ENCODE peak calls at places on chromosomes 7 and 10, in five cellular contexts. U is right lobe of liver, Y is body of pancreas, O is lung, R is HepG2. A is an unnamed sample. For H3K9me3 and H3K36me3, the result is how much of the 10 kb centered on the place peaks cover.

GRCh38 chr10:75210193-75211006 is at the start of gene VDAC2:
- DNase-seq in U (peak), Y (peak), O (peak), R (peak), A (peak)

GRCh38 chr10:121804460-121804859 is 123.4 kb downstream of the ATE1 start:
- DNase-seq in U (no peak), Y (no peak), O (no peak), R (no peak), A (no peak)

GRCh38 chr7:132755538-132756481 is 179.5 kb upstream of the PLXNA4 start:
- DNase-seq in U (no peak), Y (peak), O (no peak), R (no peak), A (no peak)

GRCh38 chr10:95314519-95314918 is 23.7 kb upstream of the PDLIM1 start:
- DNase-seq in U (no peak), Y (no peak), O (peak), R (no peak), A (no peak)

GRCh38 chr10:73512207-73512743 is 16.5 kb upstream of the PPP3CB start:
- DNase-seq in U (no peak), Y (no peak), O (no peak), R (no peak), A (no peak)

GRCh38 chr10:271201-271600 is 135.9 kb downstream of the ZMYND11 start:
- DNase-seq in U (no peak), Y (no peak), O (no peak), R (no peak), A (no peak)

GRCh38 chr10:78502208-78502943 is 468.7 kb downstream of the RPS24 start:
- DNase-seq in U (no peak), Y (no peak), O (no peak), R (peak), A (no peak)

GRCh38 chr10:22986771-22987542 is 59.1 kb downstream of the ARMC3 start:
- DNase-seq in U (no peak), Y (no peak), O (no peak), R (peak), A (no peak)

GRCh38 chr7:143384148-143384547 is 3.0 kb downstream of the ZYX start:
- DNase-seq in U (no peak), Y (no peak), O (no peak), R (no peak), A (no peak)

GRCh38 chr10:35191523-35191922 is 64.9 kb downstream of the CREM start:
- DNase-seq in U (peak), Y (no peak), O (no peak), R (no peak), A (peak)

GRCh38 chr10:30850776-30851175 is 180.9 kb downstream of the ZNF438 start:
- DNase-seq in U (no peak), Y (no peak), O (no peak), R (no peak), A (no peak)

GRCh38 chr7:43891069-43891955 is 15.1 kb downstream of the URGCP start:
- DNase-seq in U (no peak), Y (no peak), O (no peak), R (no peak), A (no peak)

GRCh38 chr7:4175346-4175973 is 506.6 kb upstream of the FOXK1 start:
- DNase-seq in U (no peak), Y (no peak), O (no peak), R (no peak), A (no peak)

GRCh38 chr10:89915021-89915420 is 213.6 kb downstream of the KIF20B start:
- DNase-seq in U (no peak), Y (no peak), O (no peak), R (no peak), A (no peak)

GRCh38 chr10:44012921-44013320 is 364.2 kb upstream of the ZNF32 start:
- DNase-seq in U (no peak), Y (no peak), O (no peak), R (no peak), A (no peak)

GRCh38 chr10:105969884-105970377 is 1194.6 kb downstream of the SORCS1 start:
- DNase-seq in U (no peak), Y (no peak), O (no peak), R (no peak), A (no peak)

GRCh38 chr7:52080493-52080892 is 763.9 kb upstream of the COBL start:
- DNase-seq in U (no peak), Y (no peak), O (no peak), R (no peak), A (no peak)
- H3K9me3 ChIP-seq in U (under half), Y (under half), O (under half), R (under half), A (under half)

GRCh38 chr7:12373580-12374263 is 29.9 kb downstream of the VWDE start:
- DNase-seq in U (no peak), Y (no peak), O (no peak), R (no peak), A (no peak)

DNA sequence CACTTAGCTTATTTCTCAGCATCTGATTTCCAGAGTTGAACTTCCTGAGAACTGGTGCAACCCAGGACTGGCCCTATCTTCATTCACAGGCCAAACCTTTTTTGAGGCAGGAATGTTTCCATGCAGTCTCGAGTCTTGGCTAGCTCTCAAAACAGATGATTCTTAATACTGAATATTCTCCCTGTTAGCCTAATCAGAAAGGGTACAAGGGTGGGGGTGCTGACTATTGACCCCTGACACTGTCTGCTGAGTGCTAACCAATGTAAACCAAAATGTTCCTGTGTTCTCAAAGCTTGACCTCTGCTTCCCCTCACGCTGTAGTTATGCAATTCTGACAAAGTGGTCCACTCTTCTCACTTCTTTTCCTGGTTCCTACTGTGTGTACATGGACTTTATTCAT is 25.3 kb downstream of the VWDE start:
- DNase-seq in U (no peak), Y (no peak), O (no peak), R (no peak), A (no peak)
- H3K36me3 ChIP-seq in U (under half), Y (under half), O (under half), R (under half), A (under half)

DNA sequence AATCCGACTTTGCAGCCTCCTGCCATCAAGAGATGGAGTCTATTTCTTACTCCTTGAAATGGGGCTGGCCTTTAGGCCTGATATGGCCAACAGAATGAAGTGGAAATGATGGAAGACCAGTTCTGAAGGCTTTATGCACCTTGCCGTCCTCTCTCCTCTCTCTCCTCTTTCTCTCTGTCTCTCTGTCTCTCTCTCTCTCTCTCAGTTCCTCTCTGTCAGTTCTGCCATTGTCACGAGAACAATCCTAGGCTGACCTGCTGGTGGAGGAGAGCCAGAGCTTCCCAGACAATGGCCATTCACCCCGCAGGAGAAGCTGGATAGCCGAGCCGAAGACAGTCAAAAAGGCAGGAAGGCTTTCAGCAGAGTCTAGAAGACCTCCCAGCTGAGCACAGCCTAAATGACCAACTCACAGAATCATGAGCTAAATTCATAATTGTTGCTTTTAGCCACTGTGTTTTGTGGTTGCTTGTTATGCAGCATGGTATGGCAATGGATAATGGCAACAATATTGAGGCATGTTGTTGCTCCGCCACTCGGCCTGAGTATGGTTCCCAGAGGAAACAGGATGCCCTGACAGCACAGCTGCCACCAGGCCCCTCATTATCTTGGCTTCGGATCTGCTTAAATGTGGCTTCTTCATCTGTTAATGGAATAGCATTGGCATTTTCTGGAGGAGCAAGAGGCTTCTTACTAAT is 35.5 kb downstream of the FRMPD2 start:
- DNase-seq in U (no peak), Y (no peak), O (no peak), R (no peak), A (no peak)
- H3K9me3 ChIP-seq in U (under half), Y (under half), O (under half), R (under half), A (under half)

GRCh38 chr7:134302120-134302519 is 14.6 kb downstream of the SLC35B4 start:
- DNase-seq in U (no peak), Y (no peak), O (no peak), R (no peak), A (no peak)

GRCh38 chr7:134298902-134299683 is 17.6 kb downstream of the SLC35B4 start:
- DNase-seq in U (peak), Y (no peak), O (no peak), R (no peak), A (peak)

GRCh38 chr7:134293029-134293740 is 23.5 kb downstream of the SLC35B4 start:
- DNase-seq in U (peak), Y (no peak), O (no peak), R (peak), A (no peak)

GRCh38 chr7:134300988-134301387 is 15.7 kb downstream of the SLC35B4 start:
- DNase-seq in U (no peak), Y (no peak), O (no peak), R (no peak), A (no peak)

GRCh38 chr7:134297489-134297888 is 19.2 kb downstream of the SLC35B4 start:
- DNase-seq in U (no peak), Y (no peak), O (no peak), R (no peak), A (no peak)
- H3K36me3 ChIP-seq in U (under half), Y (under half), O (under half), R (under half), A (under half)

GRCh38 chr7:139116999-139117398 is 7.5 kb upstream of the ZC3HAV1 start:
- DNase-seq in U (no peak), Y (no peak), O (no peak), R (peak), A (no peak)

GRCh38 chr7:139117599-139118233 is 8.2 kb upstream of the ZC3HAV1 start:
- DNase-seq in U (no peak), Y (no peak), O (no peak), R (no peak), A (no peak)

GRCh38 chr7:139118234-139118802 is 8.8 kb upstream of the ZC3HAV1 start:
- DNase-seq in U (no peak), Y (peak), O (no peak), R (peak), A (no peak)

GRCh38 chr7:139119486-139119849 is 9.9 kb upstream of the ZC3HAV1 start:
- DNase-seq in U (no peak), Y (no peak), O (no peak), R (no peak), A (no peak)

GRCh38 chr7:139118803-139119485 is 9.4 kb upstream of the ZC3HAV1 start:
- DNase-seq in U (no peak), Y (no peak), O (no peak), R (no peak), A (peak)
- H3K9me3 ChIP-seq in U (under half), Y (under half), O (under half), R (under half), A (under half)

DNA sequence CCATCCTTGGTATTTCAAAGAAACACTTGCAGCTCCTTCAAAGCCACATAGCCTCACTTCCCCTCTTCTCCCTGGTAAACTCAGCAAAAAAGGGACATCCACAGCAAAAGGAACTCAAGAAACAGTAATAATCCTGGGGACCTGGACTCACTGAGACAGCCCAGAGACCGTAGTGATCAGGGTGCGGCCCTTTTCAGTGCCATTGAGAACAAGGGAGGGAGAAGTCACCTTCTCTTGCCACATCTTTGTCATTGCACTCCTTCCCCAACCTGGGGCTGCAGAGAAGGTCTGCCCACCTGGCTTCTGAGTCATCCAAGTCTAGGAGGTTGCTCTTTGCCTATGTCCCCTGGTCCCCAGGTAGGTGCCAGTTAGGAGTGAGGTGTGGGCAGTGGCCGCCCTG is 93.9 kb upstream of the SH2B2 start:
- DNase-seq in U (no peak), Y (no peak), O (no peak), R (no peak), A (no peak)
- H3K36me3 ChIP-seq in U (under half), Y (under half), O (half or more), R (half or more), A (under half)

GRCh38 chr7:87016606-87017005 is 42.8 kb downstream of the ELAPOR2 start:
- DNase-seq in U (no peak), Y (no peak), O (no peak), R (peak), A (no peak)

GRCh38 chr7:87021285-87021684 is 38.2 kb downstream of the ELAPOR2 start:
- DNase-seq in U (no peak), Y (no peak), O (no peak), R (no peak), A (no peak)
- H3K9me3 ChIP-seq in U (under half), Y (under half), O (under half), R (under half), A (under half)

DNA sequence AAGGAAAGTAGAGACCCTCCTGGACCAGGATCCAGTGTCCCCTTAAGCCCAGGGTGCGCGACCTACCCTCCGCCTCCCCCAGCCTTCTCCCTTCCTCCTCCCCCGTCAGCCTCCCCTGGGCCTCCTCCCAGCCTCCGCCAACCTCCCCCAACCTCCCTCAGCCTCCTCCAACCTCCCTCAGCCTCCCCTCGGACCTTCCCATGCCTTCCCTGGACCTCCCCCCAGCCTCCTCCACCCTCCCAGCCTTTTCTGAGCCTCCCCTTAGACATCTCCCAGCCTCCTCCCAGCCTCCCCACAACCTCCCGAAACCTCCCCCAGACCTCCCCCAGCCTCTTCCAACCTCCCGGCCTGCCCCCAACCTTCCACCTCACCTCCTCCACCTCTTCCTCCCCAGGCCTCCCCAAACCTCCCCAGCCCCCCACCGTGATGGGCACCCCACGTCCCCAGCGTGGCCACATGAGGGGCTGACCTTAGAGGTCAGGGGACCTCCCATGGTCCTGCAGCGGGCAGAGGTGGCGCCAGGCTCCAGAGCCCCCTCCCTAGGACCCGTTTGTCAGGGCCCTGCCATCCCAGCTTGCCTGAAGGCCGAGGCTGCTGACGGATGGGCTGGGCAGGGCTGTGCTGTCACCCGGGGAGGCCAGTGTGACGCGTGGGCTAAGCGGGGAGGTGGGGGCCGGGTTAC is 18.8 kb downstream of the FAM20C start:
- DNase-seq in U (no peak), Y (no peak), O (no peak), R (no peak), A (no peak)
- H3K36me3 ChIP-seq in U (under half), Y (under half), O (under half), R (under half), A (under half)

GRCh38 chr10:14910953-14911352 is 32.3 kb downstream of the SUV39H2 start:
- DNase-seq in U (no peak), Y (no peak), O (no peak), R (no peak), A (no peak)
- H3K9me3 ChIP-seq in U (under half), Y (under half), O (under half), R (under half), A (under half)

GRCh38 chr7:28500143-28500542 is 87.8 kb downstream of the CREB5 start:
- DNase-seq in U (no peak), Y (no peak), O (no peak), R (no peak), A (no peak)
- H3K36me3 ChIP-seq in U (under half), Y (under half), O (under half), R (under half), A (under half)